ENCODE peak calls at places on chromosomes 13 and 19, in eight cellular contexts. I, Q, K, X, J, C, O and W are unnamed samples.
A peak's percentile ranks its signal among the peaks of the same experiment; 100 is the strongest.

GRCh38 chr19:15555759-15556633 is 47.7 kb downstream of the CYP4F22 start:
- DNase-seq in I (peak; percentile 85), Q (peak; percentile 94), K (peak; percentile 88), X (peak; percentile 91), J (peak; percentile 84), C (peak; percentile 92), O (peak; percentile 95), W (peak; percentile 66)

GRCh38 chr19:15154002-15154612 is 46.7 kb downstream of the NOTCH3 start:
- DNase-seq in I (no peak), Q (peak; percentile 52), K (no peak), X (peak; percentile 59), J (no peak), C (peak; percentile 60), O (no peak), W (no peak)

GRCh38 chr19:45682117-45682516 is 9.6 kb downstream of the SNRPD2 start:
- DNase-seq in I (no peak), Q (no peak), K (no peak), X (no peak), J (no peak), C (no peak), O (no peak), W (no peak)

GRCh38 chr13:99572131-99572530 is 70.9 kb downstream of the TM9SF2 start:
- DNase-seq in I (no peak), Q (no peak), K (no peak), X (no peak), J (peak; percentile 15), C (no peak), O (no peak), W (peak; percentile 59)

GRCh38 chr19:2491130-2491801 is 15.3 kb downstream of the GADD45B start:
- DNase-seq in I (no peak), Q (peak; percentile 46), K (no peak), X (peak; percentile 70), J (peak; percentile 93), C (peak; percentile 91), O (peak; percentile 89), W (no peak)

GRCh38 chr13:112128052-112128610 is 61.2 kb downstream of the SOX1 start:
- DNase-seq in I (peak; percentile 55), Q (no peak), K (no peak), X (no peak), J (no peak), C (no peak), O (peak; percentile 35), W (no peak)

GRCh38 chr13:43611631-43612416 is 174.9 kb downstream of the ENOX1 start:
- DNase-seq in I (no peak), Q (no peak), K (no peak), X (no peak), J (no peak), C (no peak), O (no peak), W (no peak)

GRCh38 chr13:57874530-57874929 is 243.0 kb downstream of the PCDH17 start:
- DNase-seq in I (no peak), Q (no peak), K (peak; percentile 32), X (no peak), J (no peak), C (no peak), O (no peak), W (no peak)

GRCh38 chr19:664913-665443 is 2.0 kb upstream of the RNF126 start:
- DNase-seq in I (peak; percentile 93), Q (peak; percentile 95), K (peak; percentile 80), X (peak; percentile 75), J (peak; percentile 54), C (peak; percentile 65), O (peak; percentile 78), W (peak; percentile 27)

GRCh38 chr13:27043013-27043412 is 128.6 kb downstream of the USP12 start:
- DNase-seq in I (no peak), Q (peak; percentile 26), K (peak; percentile 26), X (peak; percentile 95), J (peak; percentile 98), C (peak; percentile 94), O (peak; percentile 63), W (peak; percentile 94)

GRCh38 chr13:32427852-32428580 is at the start of gene N4BP2L1:
- DNase-seq in I (no peak), Q (peak; percentile 48), K (peak; percentile 79), X (peak; percentile 36), J (no peak), C (peak; percentile 22), O (peak; percentile 64), W (no peak)

GRCh38 chr13:61255035-61255796 is 160.4 kb downstream of the PCDH20 start:
- DNase-seq in I (no peak), Q (peak; percentile 43), K (no peak), X (no peak), J (no peak), C (no peak), O (no peak), W (no peak)

GRCh38 chr19:39970424-39970673 is 616 bp upstream of the PSMC4 start:
- DNase-seq in I (no peak), Q (no peak), K (no peak), X (no peak), J (no peak), C (no peak), O (no peak), W (no peak)

GRCh38 chr19:53977991-53978731 is 13.3 kb upstream of the CACNG6 start:
- DNase-seq in I (no peak), Q (no peak), K (peak; percentile 78), X (peak; percentile 98), J (peak; percentile 95), C (peak; percentile 91), O (no peak), W (peak; percentile 52)

GRCh38 chr13:30963794-30964193 is 31.3 kb downstream of the TEX26 start:
- DNase-seq in I (no peak), Q (no peak), K (no peak), X (peak; percentile 45), J (no peak), C (peak; percentile 32), O (no peak), W (no peak)

GRCh38 chr19:22332924-22333323 is 46.7 kb downstream of the ZNF729 start:
- DNase-seq in I (no peak), Q (no peak), K (no peak), X (no peak), J (no peak), C (peak; percentile 0), O (no peak), W (no peak)

GRCh38 chr13:43473437-43473836 is 313.3 kb downstream of the ENOX1 start:
- DNase-seq in I (no peak), Q (peak; percentile 60), K (peak; percentile 19), X (peak; percentile 28), J (no peak), C (no peak), O (no peak), W (no peak)

GRCh38 chr19:51263808-51264207 is 12.9 kb downstream of the SIGLECL1 start:
- DNase-seq in I (no peak), Q (no peak), K (no peak), X (no peak), J (no peak), C (no peak), O (no peak), W (no peak)

GRCh38 chr13:67221630-67222226 is 8.4 kb downstream of the PCDH9 start:
- DNase-seq in I (no peak), Q (no peak), K (no peak), X (no peak), J (no peak), C (no peak), O (no peak), W (no peak)

GRCh38 chr13:66689628-66690027 is 540.5 kb downstream of the PCDH9 start:
- DNase-seq in I (no peak), Q (peak; percentile 30), K (no peak), X (peak; percentile 37), J (no peak), C (peak; percentile 36), O (no peak), W (no peak)

GRCh38 chr13:50129923-50130685 is 114.9 kb downstream of the KCNRG start:
- DNase-seq in I (no peak), Q (peak; percentile 26), K (peak; percentile 31), X (peak; percentile 49), J (peak; percentile 23), C (no peak), O (no peak), W (no peak)

GRCh38 chr13:112895521-112896465 is 73.2 kb upstream of the MCF2L start:
- DNase-seq in I (no peak), Q (no peak), K (no peak), X (no peak), J (no peak), C (no peak), O (no peak), W (no peak)

GRCh38 chr19:8324186-8325050 is 3.1 kb downstream of the RPS28 start:
- DNase-seq in I (no peak), Q (peak; percentile 34), K (peak; percentile 38), X (no peak), J (no peak), C (no peak), O (no peak), W (no peak)
- TF ChIP-seq CTCF in I (no peak), Q (no peak), K (no peak), X (no peak), J (no peak), C (no peak), O (no peak), W (no peak)

DNA sequence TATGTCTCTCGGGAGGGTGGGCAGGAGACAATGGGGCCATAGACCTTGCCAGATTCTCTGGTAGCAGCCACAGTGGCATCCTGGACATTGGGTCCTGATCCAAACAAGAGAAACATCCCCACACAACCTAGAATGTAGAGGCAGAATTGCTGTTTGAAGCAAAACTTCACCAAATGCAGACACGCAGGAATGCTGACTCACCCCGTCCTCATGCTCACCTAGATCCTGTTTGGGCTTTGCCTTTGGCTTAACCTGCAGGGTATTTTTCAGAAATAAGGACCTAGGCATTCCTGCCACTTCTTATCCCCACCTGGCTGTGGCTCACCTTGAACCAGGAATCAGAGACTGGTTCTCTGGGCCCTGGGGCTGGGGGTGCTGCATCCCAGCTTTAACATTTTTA is 7.3 kb downstream of the TBC1D17 start:
- DNase-seq in I (no peak), Q (no peak), K (no peak), X (no peak), J (no peak), C (no peak), O (no peak), W (no peak)
- TF ChIP-seq CTCF in I (no peak), Q (no peak), K (no peak), X (no peak), J (no peak), C (no peak), O (no peak), W (no peak)

DNA sequence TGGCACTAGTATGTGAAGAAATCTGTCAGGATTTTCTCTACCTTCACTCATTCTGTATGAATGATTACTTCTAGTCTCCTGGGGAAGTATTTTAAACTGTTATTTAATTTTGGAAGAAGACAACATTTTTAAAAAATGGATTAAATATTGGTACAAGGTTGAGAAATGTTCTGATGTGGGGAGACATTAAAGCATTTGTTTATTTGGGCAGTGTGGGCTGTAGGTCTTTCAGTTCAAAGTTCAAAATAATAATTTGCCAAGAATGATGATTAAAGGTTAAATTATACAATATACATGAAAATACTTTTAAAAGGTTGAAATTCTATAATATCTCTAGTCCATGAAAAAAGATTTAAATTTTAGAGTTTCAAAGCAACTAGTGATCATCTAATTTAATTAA is 194.7 kb downstream of the NHLRC3 start:
- DNase-seq in I (no peak), Q (no peak), K (no peak), X (no peak), J (no peak), C (no peak), O (no peak), W (no peak)
- TF ChIP-seq CTCF in I (no peak), Q (no peak), K (no peak), X (no peak), J (no peak), C (no peak), O (no peak), W (no peak)

GRCh38 chr19:57473646-57474045 is 3.7 kb downstream of the ZNF772 start:
- DNase-seq in I (no peak), Q (no peak), K (no peak), X (peak; percentile 8), J (no peak), C (no peak), O (no peak), W (no peak)

GRCh38 chr19:57477191-57478008 is at the start of gene ZNF772:
- DNase-seq in I (peak; percentile 85), Q (peak; percentile 93), K (peak; percentile 97), X (peak; percentile 94), J (peak; percentile 90), C (peak; percentile 96), O (peak; percentile 86), W (peak; percentile 67)
- TF ChIP-seq CTCF in I (peak; percentile 70), Q (peak; percentile 62), K (peak; percentile 83), X (peak; percentile 81), J (peak; percentile 45), C (peak; percentile 74), O (peak; percentile 47), W (peak; percentile 43)